ENCODE peak calls at places on chromosomes 5 and 9, in five cellular contexts. A, S, P, R and K are unnamed samples.
A peak's percentile ranks its signal among the peaks of the same experiment; 100 is the strongest.

GRCh38 chr5:114716955-114717354 is 355.1 kb downstream of the KCNN2 start:
- DNase-seq in A (no peak), S (no peak), P (no peak), R (no peak), K (no peak)

GRCh38 chr5:71744009-71744792 is 25.1 kb downstream of the CARTPT start:
- DNase-seq in A (no peak), S (no peak), P (no peak), R (no peak), K (no peak)

GRCh38 chr5:1057485-1057825 is 48.9 kb downstream of the NKD2 start:
- DNase-seq in A (peak; percentile 68), S (no peak), P (no peak), R (no peak), K (no peak)

GRCh38 chr5:105506692-105507277 is 1944.2 kb upstream of the NUDT12 start:
- DNase-seq in A (peak; percentile 13), S (no peak), P (no peak), R (no peak), K (peak; percentile 11)

GRCh38 chr5:16615737-16616535 is 861 bp downstream of the RETREG1 start:
- DNase-seq in A (peak; percentile 46), S (no peak), P (no peak), R (no peak), K (no peak)

GRCh38 chr5:149130121-149130931 is 11.0 kb upstream of the ABLIM3 start:
- DNase-seq in A (no peak), S (no peak), P (no peak), R (no peak), K (peak; percentile 44)

GRCh38 chr9:98884849-98885248 is 58.9 kb upstream of the COL15A1 start:
- DNase-seq in A (no peak), S (no peak), P (no peak), R (no peak), K (no peak)

GRCh38 chr5:58002318-58002717 is 457.6 kb downstream of the PLK2 start:
- DNase-seq in A (no peak), S (no peak), P (peak; percentile 12), R (no peak), K (no peak)

GRCh38 chr9:22413884-22414283 is 32.7 kb upstream of the DMRTA1 start:
- DNase-seq in A (no peak), S (no peak), P (no peak), R (no peak), K (no peak)

GRCh38 chr5:2582106-2582505 is 169.4 kb downstream of the IRX2 start:
- DNase-seq in A (no peak), S (no peak), P (no peak), R (no peak), K (no peak)

GRCh38 chr5:103098993-103099392 is 20.9 kb downstream of the GIN1 start:
- DNase-seq in A (no peak), S (no peak), P (no peak), R (no peak), K (no peak)